ENCODE peak calls at places on chromosome 9, in five cellular contexts. One of them, this sample, is unnamed.

GRCh38 chr9:81499021-81499454 is 190.3 kb downstream of the TLE1 start:
- DNase-seq in AG09319: peak; percentile 63
- DNase-seq in uterus: peak; percentile 31
- DNase-seq in HFFc6: peak; percentile 68
- DNase-seq in GM13976: no peak
- DNase-seq in this sample: no peak

GRCh38 chr9:113598883-113599282 is 135.4 kb downstream of the RGS3 start:
- DNase-seq in HFFc6: no peak
- DNase-seq in GM13976: no peak
- DNase-seq in uterus: no peak
- DNase-seq in AG09319: no peak
- DNase-seq in this sample: no peak

GRCh38 chr9:80811662-80812061 is 877.7 kb downstream of the TLE1 start:
- DNase-seq in uterus: no peak
- DNase-seq in AG09319: no peak
- DNase-seq in GM13976: no peak
- DNase-seq in HFFc6: no peak
- DNase-seq in this sample: no peak

GRCh38 chr9:96524764-96525163 is 74.8 kb downstream of the HABP4 start:
- DNase-seq in AG09319: no peak
- DNase-seq in HFFc6: no peak
- DNase-seq in uterus: no peak
- DNase-seq in GM13976: no peak
- DNase-seq in this sample: no peak

GRCh38 chr9:130400870-130401269 is 43.9 kb upstream of the ASS1 start:
- DNase-seq in AG09319: no peak
- DNase-seq in GM13976: no peak
- DNase-seq in HFFc6: no peak
- DNase-seq in uterus: no peak
- DNase-seq in this sample: no peak

GRCh38 chr9:75183293-75183692 is 95.0 kb downstream of the OSTF1 start:
- DNase-seq in uterus: no peak
- DNase-seq in GM13976: no peak
- DNase-seq in AG09319: no peak
- DNase-seq in HFFc6: no peak
- DNase-seq in this sample: no peak

GRCh38 chr9:128689293-128689770 is 310 bp downstream of the SET start:
- DNase-seq in GM13976: peak; percentile 61
- DNase-seq in HFFc6: no peak
- DNase-seq in uterus: no peak
- DNase-seq in AG09319: no peak
- DNase-seq in this sample: no peak

GRCh38 chr9:32820322-32820721 is 37.0 kb downstream of the TMEM215 start:
- DNase-seq in HFFc6: no peak
- DNase-seq in uterus: no peak
- DNase-seq in AG09319: no peak
- DNase-seq in GM13976: no peak
- DNase-seq in this sample: no peak

GRCh38 chr9:135309763-135310125 is 169.8 kb upstream of the PPP1R26 start:
- DNase-seq in HFFc6: no peak
- DNase-seq in uterus: no peak
- DNase-seq in AG09319: no peak
- DNase-seq in GM13976: no peak
- DNase-seq in this sample: no peak

GRCh38 chr9:129333961-129334743 is 156.1 kb upstream of the IER5L start:
- DNase-seq in uterus: peak; percentile 96
- DNase-seq in HFFc6: peak; percentile 79
- DNase-seq in AG09319: peak; percentile 92
- DNase-seq in GM13976: no peak
- DNase-seq in this sample: no peak

GRCh38 chr9:109734814-109735213 is 45.2 kb upstream of the PALM2AKAP2 start:
- DNase-seq in GM13976: no peak
- DNase-seq in HFFc6: no peak
- DNase-seq in uterus: no peak
- DNase-seq in AG09319: no peak
- DNase-seq in this sample: no peak

GRCh38 chr9:109190151-109190550 is 23.1 kb upstream of the FRRS1L start:
- DNase-seq in HFFc6: no peak
- DNase-seq in AG09319: no peak
- DNase-seq in GM13976: no peak
- DNase-seq in uterus: no peak
- DNase-seq in this sample: no peak

GRCh38 chr9:87160148-87161107 is 213.1 kb upstream of the GAS1 start:
- DNase-seq in AG09319: no peak
- DNase-seq in HFFc6: no peak
- DNase-seq in GM13976: no peak
- DNase-seq in uterus: no peak
- DNase-seq in this sample: no peak

GRCh38 chr9:110257097-110257955 is 1.0 kb upstream of the TXN start:
- DNase-seq in GM13976: peak; percentile 31
- DNase-seq in uterus: peak; percentile 20
- DNase-seq in AG09319: no peak
- DNase-seq in HFFc6: no peak
- DNase-seq in this sample: no peak

GRCh38 chr9:129990269-129991005 is 52.6 kb downstream of the FNBP1 start:
- DNase-seq in HFFc6: no peak
- DNase-seq in AG09319: no peak
- DNase-seq in GM13976: no peak
- DNase-seq in uterus: no peak
- DNase-seq in this sample: no peak

GRCh38 chr9:137486545-137487453 is 27.7 kb upstream of the NSMF start:
- DNase-seq in HFFc6: no peak
- DNase-seq in GM13976: no peak
- DNase-seq in uterus: no peak
- DNase-seq in AG09319: no peak
- DNase-seq in this sample: no peak

GRCh38 chr9:61673664-61674381 is 484.0 kb downstream of the SPATA31A7 start:
- DNase-seq in GM13976: peak; percentile 1
- DNase-seq in HFFc6: no peak
- DNase-seq in uterus: no peak
- DNase-seq in AG09319: no peak
- DNase-seq in this sample: no peak

GRCh38 chr9:128421474-128422010 is 885 bp downstream of the CERCAM start:
- DNase-seq in uterus: peak; percentile 38
- DNase-seq in GM13976: no peak
- DNase-seq in HFFc6: no peak
- DNase-seq in AG09319: no peak
- DNase-seq in this sample: no peak

GRCh38 chr9:113309204-113309813 is 6.1 kb upstream of the RNF183 start:
- DNase-seq in AG09319: no peak
- DNase-seq in GM13976: peak; percentile 64
- DNase-seq in HFFc6: peak; percentile 50
- DNase-seq in uterus: no peak
- DNase-seq in this sample: peak; percentile 12

GRCh38 chr9:33524431-33524947 is 438 bp downstream of the ANKRD18B start:
- DNase-seq in uterus: no peak
- DNase-seq in GM13976: peak; percentile 19
- DNase-seq in HFFc6: no peak
- DNase-seq in AG09319: no peak
- DNase-seq in this sample: no peak

GRCh38 chr9:81671880-81672280 is 17.5 kb downstream of the TLE1 start:
- DNase-seq in uterus: peak; percentile 89
- DNase-seq in AG09319: no peak
- DNase-seq in HFFc6: no peak
- DNase-seq in GM13976: no peak
- DNase-seq in this sample: no peak

GRCh38 chr9:17018001-17018491 is 116.8 kb upstream of the CNTLN start:
- DNase-seq in GM13976: no peak
- DNase-seq in AG09319: peak; percentile 56
- DNase-seq in uterus: no peak
- DNase-seq in HFFc6: peak; percentile 88
- DNase-seq in this sample: no peak

GRCh38 chr9:86324308-86324707 is 29.9 kb downstream of the TUT7 start:
- DNase-seq in AG09319: no peak
- DNase-seq in HFFc6: peak; percentile 60
- DNase-seq in uterus: no peak
- DNase-seq in GM13976: peak; percentile 27
- DNase-seq in this sample: no peak

GRCh38 chr9:20512636-20513035 is 109.7 kb downstream of the MLLT3 start:
- DNase-seq in uterus: no peak
- DNase-seq in HFFc6: peak; percentile 54
- DNase-seq in AG09319: no peak
- DNase-seq in GM13976: no peak
- DNase-seq in this sample: no peak

GRCh38 chr9:132543960-132544359 is 38.4 kb upstream of the BARHL1 start:
- DNase-seq in uterus: no peak
- DNase-seq in GM13976: no peak
- DNase-seq in AG09319: no peak
- DNase-seq in HFFc6: no peak
- DNase-seq in this sample: no peak

GRCh38 chr9:100111235-100111634 is 12.2 kb downstream of the INVS start:
- DNase-seq in HFFc6: peak; percentile 99
- DNase-seq in GM13976: no peak
- DNase-seq in uterus: peak; percentile 82
- DNase-seq in AG09319: peak; percentile 91
- DNase-seq in this sample: no peak

GRCh38 chr9:92384373-92384772 is 20.0 kb downstream of the OGN start:
- DNase-seq in HFFc6: peak; percentile 28
- DNase-seq in GM13976: no peak
- DNase-seq in uterus: no peak
- DNase-seq in AG09319: no peak
- DNase-seq in this sample: no peak

GRCh38 chr9:87567047-87567446 is 69.4 kb downstream of the DAPK1 start:
- DNase-seq in uterus: no peak
- DNase-seq in GM13976: no peak
- DNase-seq in HFFc6: no peak
- DNase-seq in AG09319: no peak
- DNase-seq in this sample: no peak

GRCh38 chr9:83385317-83385716 is 152.9 kb downstream of the FRMD3 start:
- DNase-seq in HFFc6: no peak
- DNase-seq in uterus: no peak
- DNase-seq in GM13976: no peak
- DNase-seq in AG09319: no peak
- DNase-seq in this sample: no peak

GRCh38 chr9:105405514-105406131 is 42.2 kb upstream of the FSD1L start:
- DNase-seq in GM13976: no peak
- DNase-seq in AG09319: no peak
- DNase-seq in HFFc6: peak; percentile 37
- DNase-seq in uterus: no peak
- DNase-seq in this sample: peak; percentile 60

GRCh38 chr9:137301086-137301947 is 754 bp downstream of the NRARP start:
- DNase-seq in GM13976: peak; percentile 73
- DNase-seq in AG09319: no peak
- DNase-seq in uterus: no peak
- DNase-seq in HFFc6: no peak
- DNase-seq in this sample: no peak

GRCh38 chr9:17531642-17532254 is 47.1 kb upstream of the SH3GL2 start:
- DNase-seq in GM13976: peak; percentile 52
- DNase-seq in HFFc6: peak; percentile 60
- DNase-seq in AG09319: peak; percentile 8
- DNase-seq in uterus: peak; percentile 23
- DNase-seq in this sample: peak; percentile 4

GRCh38 chr9:26053954-26054353 is 375.7 kb upstream of the TUSC1 start:
- DNase-seq in AG09319: no peak
- DNase-seq in uterus: no peak
- DNase-seq in GM13976: no peak
- DNase-seq in HFFc6: no peak
- DNase-seq in this sample: no peak

GRCh38 chr9:131537946-131538345 is 6.9 kb upstream of the UCK1 start:
- DNase-seq in HFFc6: no peak
- DNase-seq in AG09319: no peak
- DNase-seq in uterus: no peak
- DNase-seq in GM13976: no peak
- DNase-seq in this sample: no peak

DNA sequence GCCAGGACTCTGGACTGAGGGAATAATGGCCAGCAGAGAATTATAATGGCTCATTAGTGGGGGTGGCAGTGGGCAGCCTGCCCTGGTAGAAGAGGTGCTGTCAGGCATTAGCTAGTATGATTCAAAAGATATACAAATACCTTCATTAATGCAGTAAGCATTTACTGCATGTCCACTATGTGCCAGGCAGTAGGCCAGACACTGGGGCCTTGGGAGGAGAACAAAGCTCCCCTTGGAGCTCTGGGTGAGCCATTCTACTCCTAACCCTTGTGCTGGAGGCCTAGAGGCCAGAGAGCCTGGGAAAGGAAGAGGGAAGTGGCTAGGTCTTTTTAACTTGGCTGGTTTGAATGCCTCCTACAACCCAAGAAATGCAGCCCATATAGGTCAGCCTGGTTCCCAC is 2.0 kb upstream of the GARNL3 start:
- DNase-seq in uterus: no peak
- DNase-seq in GM13976: no peak
- DNase-seq in AG09319: no peak
- DNase-seq in HFFc6: no peak
- DNase-seq in this sample: no peak
- TF ChIP-seq CTCF in uterus: no peak
- TF ChIP-seq CTCF in GM13976: no peak
- TF ChIP-seq CTCF in AG09319: no peak
- TF ChIP-seq CTCF in HFFc6: no peak
- TF ChIP-seq CTCF in this sample: no peak

GRCh38 chr9:133960568-133961129 is 31.5 kb downstream of the VAV2 start:
- DNase-seq in GM13976: no peak
- DNase-seq in AG09319: no peak
- DNase-seq in uterus: no peak
- DNase-seq in HFFc6: no peak
- DNase-seq in this sample: no peak
- TF ChIP-seq CTCF in GM13976: no peak
- TF ChIP-seq CTCF in AG09319: no peak
- TF ChIP-seq CTCF in uterus: no peak
- TF ChIP-seq CTCF in HFFc6: no peak
- TF ChIP-seq CTCF in this sample: no peak

DNA sequence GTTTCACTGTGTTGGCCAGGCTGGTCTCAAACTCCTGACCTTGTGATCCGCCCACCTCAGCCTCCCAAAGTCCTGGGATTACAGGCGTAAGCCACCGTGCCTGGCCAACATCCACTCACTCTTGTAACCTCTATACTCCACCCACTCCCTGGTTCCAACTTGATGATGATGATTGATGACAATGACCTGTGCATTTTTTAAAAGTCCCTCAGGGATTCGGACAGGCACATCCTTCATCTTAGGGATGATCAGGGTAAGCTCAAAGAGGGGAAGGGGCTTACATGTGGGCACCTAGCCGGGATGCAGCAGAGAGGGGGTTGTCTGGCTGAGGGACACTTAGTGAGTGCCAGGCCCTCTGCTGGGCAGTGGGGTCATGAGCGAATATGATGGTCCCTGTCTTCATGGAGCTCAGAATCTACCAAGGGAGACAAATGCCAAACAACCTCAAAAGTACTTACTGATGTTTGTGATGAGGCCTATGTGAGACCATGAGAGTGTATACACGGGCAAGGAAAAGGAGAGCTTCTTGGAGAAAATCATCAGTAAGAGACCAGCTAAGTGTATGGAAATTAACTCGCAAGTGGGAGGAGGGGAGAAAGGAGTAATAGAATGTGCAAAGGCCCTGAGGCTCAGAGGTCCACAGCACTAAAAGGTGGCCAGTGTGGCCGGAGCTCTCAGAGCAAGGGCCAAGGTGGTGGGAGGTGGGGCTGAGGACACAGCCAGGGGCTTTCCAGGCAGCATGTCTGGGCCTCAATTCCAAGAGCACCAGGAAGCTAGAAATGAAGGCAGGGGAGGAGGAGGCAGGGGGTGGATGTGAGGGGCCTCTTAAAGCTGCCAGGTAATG is 27.4 kb downstream of the LHX2 start:
- DNase-seq in uterus: no peak
- DNase-seq in GM13976: no peak
- DNase-seq in HFFc6: no peak
- DNase-seq in AG09319: no peak
- DNase-seq in this sample: no peak
- TF ChIP-seq CTCF in uterus: no peak
- TF ChIP-seq CTCF in GM13976: no peak
- TF ChIP-seq CTCF in HFFc6: peak; percentile 35
- TF ChIP-seq CTCF in AG09319: peak; percentile 6
- TF ChIP-seq CTCF in this sample: no peak

GRCh38 chr9:69655065-69655464 is 17.1 kb downstream of the APBA1 start:
- DNase-seq in uterus: no peak
- DNase-seq in GM13976: no peak
- DNase-seq in HFFc6: no peak
- DNase-seq in AG09319: no peak
- DNase-seq in this sample: no peak
- TF ChIP-seq CTCF in uterus: no peak
- TF ChIP-seq CTCF in GM13976: no peak
- TF ChIP-seq CTCF in HFFc6: peak; percentile 56
- TF ChIP-seq CTCF in AG09319: no peak
- TF ChIP-seq CTCF in this sample: no peak